ENCODE peak calls at places on chromosome 15, in nine cellular contexts. One of them, this sample, is unnamed.

GRCh38 chr15:76904461-76905012 is 603 bp downstream of the SCAPER start:
- DNase-seq in hepatocyte: peak
- DNase-seq in HT-29: peak
- DNase-seq in uterus: no peak
- DNase-seq in CD4-positive, alpha-beta memory T cell: no peak
- DNase-seq in stimulated activated CD8-positive, alpha-beta memory T cell treated with anti-CD3 and anti-CD28 coated beads, Interleukin-4, amount 100 ng/mL, for 1 hour: no peak
- DNase-seq in hippocampal formation: no peak
- DNase-seq in OCI-LY7: peak
- DNase-seq in mucosa of descending colon: peak
- DNase-seq in this sample: no peak

GRCh38 chr15:40846846-40847224 is 3.0 kb downstream of the SPINT1 start:
- DNase-seq in OCI-LY7: no peak
- DNase-seq in hepatocyte: peak
- DNase-seq in mucosa of descending colon: peak
- DNase-seq in stimulated activated CD8-positive, alpha-beta memory T cell treated with anti-CD3 and anti-CD28 coated beads, Interleukin-4, amount 100 ng/mL, for 1 hour: no peak
- DNase-seq in hippocampal formation: no peak
- DNase-seq in uterus: no peak
- DNase-seq in CD4-positive, alpha-beta memory T cell: no peak
- DNase-seq in HT-29: peak
- DNase-seq in this sample: peak

GRCh38 chr15:80274554-80274953 is 22.5 kb upstream of the CTXND1 start:
- DNase-seq in hippocampal formation: no peak
- DNase-seq in mucosa of descending colon: no peak
- DNase-seq in HT-29: no peak
- DNase-seq in uterus: no peak
- DNase-seq in OCI-LY7: no peak
- DNase-seq in CD4-positive, alpha-beta memory T cell: no peak
- DNase-seq in hepatocyte: no peak
- DNase-seq in stimulated activated CD8-positive, alpha-beta memory T cell treated with anti-CD3 and anti-CD28 coated beads, Interleukin-4, amount 100 ng/mL, for 1 hour: no peak
- DNase-seq in this sample: no peak

GRCh38 chr15:101156509-101157159 is 95.2 kb downstream of the CHSY1 start:
- DNase-seq in hippocampal formation: no peak
- DNase-seq in HT-29: no peak
- DNase-seq in stimulated activated CD8-positive, alpha-beta memory T cell treated with anti-CD3 and anti-CD28 coated beads, Interleukin-4, amount 100 ng/mL, for 1 hour: no peak
- DNase-seq in uterus: no peak
- DNase-seq in CD4-positive, alpha-beta memory T cell: no peak
- DNase-seq in OCI-LY7: peak
- DNase-seq in hepatocyte: no peak
- DNase-seq in mucosa of descending colon: no peak
- DNase-seq in this sample: no peak

GRCh38 chr15:89820651-89821611 is 6.3 kb upstream of the ANPEP start:
- DNase-seq in hippocampal formation: no peak
- DNase-seq in mucosa of descending colon: peak
- DNase-seq in hepatocyte: no peak
- DNase-seq in stimulated activated CD8-positive, alpha-beta memory T cell treated with anti-CD3 and anti-CD28 coated beads, Interleukin-4, amount 100 ng/mL, for 1 hour: no peak
- DNase-seq in HT-29: no peak
- DNase-seq in OCI-LY7: no peak
- DNase-seq in CD4-positive, alpha-beta memory T cell: no peak
- DNase-seq in uterus: no peak
- DNase-seq in this sample: peak

GRCh38 chr15:35181538-35181937 is 96.4 kb upstream of the NANOGP8 start:
- DNase-seq in stimulated activated CD8-positive, alpha-beta memory T cell treated with anti-CD3 and anti-CD28 coated beads, Interleukin-4, amount 100 ng/mL, for 1 hour: no peak
- DNase-seq in mucosa of descending colon: no peak
- DNase-seq in hippocampal formation: no peak
- DNase-seq in uterus: no peak
- DNase-seq in OCI-LY7: no peak
- DNase-seq in CD4-positive, alpha-beta memory T cell: no peak
- DNase-seq in HT-29: no peak
- DNase-seq in hepatocyte: no peak
- DNase-seq in this sample: no peak

GRCh38 chr15:39455502-39455991 is 125.3 kb upstream of the THBS1 start:
- DNase-seq in mucosa of descending colon: no peak
- DNase-seq in uterus: no peak
- DNase-seq in hippocampal formation: no peak
- DNase-seq in CD4-positive, alpha-beta memory T cell: no peak
- DNase-seq in OCI-LY7: no peak
- DNase-seq in HT-29: peak
- DNase-seq in stimulated activated CD8-positive, alpha-beta memory T cell treated with anti-CD3 and anti-CD28 coated beads, Interleukin-4, amount 100 ng/mL, for 1 hour: no peak
- DNase-seq in hepatocyte: peak
- DNase-seq in this sample: no peak

GRCh38 chr15:32030795-32031194 is 480 bp downstream of the CHRNA7 start:
- DNase-seq in hippocampal formation: no peak
- DNase-seq in mucosa of descending colon: no peak
- DNase-seq in OCI-LY7: no peak
- DNase-seq in CD4-positive, alpha-beta memory T cell: no peak
- DNase-seq in hepatocyte: peak
- DNase-seq in uterus: no peak
- DNase-seq in HT-29: peak
- DNase-seq in stimulated activated CD8-positive, alpha-beta memory T cell treated with anti-CD3 and anti-CD28 coated beads, Interleukin-4, amount 100 ng/mL, for 1 hour: no peak
- DNase-seq in this sample: no peak

GRCh38 chr15:36502509-36502908 is 76.9 kb upstream of the CDIN1 start:
- DNase-seq in stimulated activated CD8-positive, alpha-beta memory T cell treated with anti-CD3 and anti-CD28 coated beads, Interleukin-4, amount 100 ng/mL, for 1 hour: no peak
- DNase-seq in uterus: no peak
- DNase-seq in CD4-positive, alpha-beta memory T cell: no peak
- DNase-seq in OCI-LY7: no peak
- DNase-seq in hippocampal formation: no peak
- DNase-seq in HT-29: no peak
- DNase-seq in mucosa of descending colon: no peak
- DNase-seq in hepatocyte: no peak
- DNase-seq in this sample: no peak

GRCh38 chr15:40769310-40770146 is at the start of gene C15orf62:
- DNase-seq in CD4-positive, alpha-beta memory T cell: no peak
- DNase-seq in HT-29: peak
- DNase-seq in hepatocyte: peak
- DNase-seq in uterus: peak
- DNase-seq in OCI-LY7: peak
- DNase-seq in mucosa of descending colon: peak
- DNase-seq in stimulated activated CD8-positive, alpha-beta memory T cell treated with anti-CD3 and anti-CD28 coated beads, Interleukin-4, amount 100 ng/mL, for 1 hour: no peak
- DNase-seq in hippocampal formation: peak
- DNase-seq in this sample: no peak

GRCh38 chr15:101017041-101017754 is 98.0 kb downstream of the LRRK1 start:
- DNase-seq in CD4-positive, alpha-beta memory T cell: no peak
- DNase-seq in mucosa of descending colon: no peak
- DNase-seq in hepatocyte: no peak
- DNase-seq in uterus: no peak
- DNase-seq in hippocampal formation: no peak
- DNase-seq in stimulated activated CD8-positive, alpha-beta memory T cell treated with anti-CD3 and anti-CD28 coated beads, Interleukin-4, amount 100 ng/mL, for 1 hour: no peak
- DNase-seq in HT-29: peak
- DNase-seq in OCI-LY7: peak
- DNase-seq in this sample: peak

GRCh38 chr15:66774001-66774814 is 72.2 kb downstream of the SMAD6 start:
- DNase-seq in mucosa of descending colon: peak
- DNase-seq in OCI-LY7: peak
- DNase-seq in CD4-positive, alpha-beta memory T cell: peak
- DNase-seq in hepatocyte: peak
- DNase-seq in HT-29: peak
- DNase-seq in stimulated activated CD8-positive, alpha-beta memory T cell treated with anti-CD3 and anti-CD28 coated beads, Interleukin-4, amount 100 ng/mL, for 1 hour: peak
- DNase-seq in hippocampal formation: peak
- DNase-seq in uterus: peak
- DNase-seq in this sample: peak

GRCh38 chr15:93826798-93827197 is 404.6 kb upstream of the MCTP2 start:
- DNase-seq in stimulated activated CD8-positive, alpha-beta memory T cell treated with anti-CD3 and anti-CD28 coated beads, Interleukin-4, amount 100 ng/mL, for 1 hour: no peak
- DNase-seq in mucosa of descending colon: no peak
- DNase-seq in hepatocyte: no peak
- DNase-seq in OCI-LY7: no peak
- DNase-seq in CD4-positive, alpha-beta memory T cell: no peak
- DNase-seq in HT-29: no peak
- DNase-seq in uterus: no peak
- DNase-seq in hippocampal formation: no peak
- DNase-seq in this sample: no peak

GRCh38 chr15:68677996-68678395 is 99.2 kb downstream of the CORO2B start:
- DNase-seq in mucosa of descending colon: no peak
- DNase-seq in uterus: no peak
- DNase-seq in OCI-LY7: no peak
- DNase-seq in hippocampal formation: no peak
- DNase-seq in hepatocyte: no peak
- DNase-seq in stimulated activated CD8-positive, alpha-beta memory T cell treated with anti-CD3 and anti-CD28 coated beads, Interleukin-4, amount 100 ng/mL, for 1 hour: no peak
- DNase-seq in CD4-positive, alpha-beta memory T cell: no peak
- DNase-seq in HT-29: no peak
- DNase-seq in this sample: no peak

GRCh38 chr15:42716626-42717025 is 20.3 kb downstream of the CDAN1 start:
- DNase-seq in HT-29: no peak
- DNase-seq in uterus: no peak
- DNase-seq in stimulated activated CD8-positive, alpha-beta memory T cell treated with anti-CD3 and anti-CD28 coated beads, Interleukin-4, amount 100 ng/mL, for 1 hour: no peak
- DNase-seq in hippocampal formation: no peak
- DNase-seq in OCI-LY7: no peak
- DNase-seq in CD4-positive, alpha-beta memory T cell: no peak
- DNase-seq in mucosa of descending colon: no peak
- DNase-seq in hepatocyte: no peak
- DNase-seq in this sample: no peak

GRCh38 chr15:92069308-92070244 is 216.1 kb downstream of the SLCO3A1 start:
- DNase-seq in CD4-positive, alpha-beta memory T cell: no peak
- DNase-seq in OCI-LY7: no peak
- DNase-seq in stimulated activated CD8-positive, alpha-beta memory T cell treated with anti-CD3 and anti-CD28 coated beads, Interleukin-4, amount 100 ng/mL, for 1 hour: peak
- DNase-seq in mucosa of descending colon: no peak
- DNase-seq in HT-29: peak
- DNase-seq in hippocampal formation: no peak
- DNase-seq in hepatocyte: peak
- DNase-seq in uterus: peak
- DNase-seq in this sample: peak